ENCODE peak calls at places on chromosomes 11 and 22, in five cellular contexts. K, X, Q, V and H are unnamed samples.

GRCh38 chr11:135008412-135008811 is 596.4 kb upstream of the B3GAT1 start:
- DNase-seq in K (no peak), X (no peak), Q (no peak), V (no peak), H (no peak)

GRCh38 chr22:26905076-26905475 is 247.7 kb downstream of the MIAT start:
- DNase-seq in K (no peak), X (no peak), Q (no peak), V (no peak), H (no peak)

GRCh38 chr11:75380245-75380644 is 19.1 kb upstream of the RPS3 start:
- DNase-seq in K (no peak), X (no peak), Q (no peak), V (no peak), H (no peak)

GRCh38 chr11:74123008-74123448 is 47.8 kb downstream of the C2CD3 start:
- DNase-seq in K (no peak), X (no peak), Q (no peak), V (no peak), H (no peak)

GRCh38 chr11:96147186-96147585 is 195.8 kb downstream of the MAML2 start:
- DNase-seq in K (no peak), X (no peak), Q (no peak), V (no peak), H (no peak)

GRCh38 chr11:59766542-59766941 is 11.4 kb downstream of the STX3 start:
- DNase-seq in K (no peak), X (no peak), Q (peak; percentile 77), V (no peak), H (no peak)

GRCh38 chr11:91173701-91174100 is 950.9 kb upstream of the CHORDC1 start:
- DNase-seq in K (no peak), X (no peak), Q (no peak), V (no peak), H (no peak)

GRCh38 chr11:96037267-96037990 is 113.5 kb upstream of the MTMR2 start:
- DNase-seq in K (no peak), X (no peak), Q (no peak), V (no peak), H (no peak)

GRCh38 chr22:49937758-49938564 is 19.5 kb downstream of the CRELD2 start:
- DNase-seq in K (no peak), X (peak; percentile 34), Q (no peak), V (peak; percentile 80), H (no peak)

GRCh38 chr11:127919206-127920000 is 668.0 kb downstream of the ETS1 start:
- DNase-seq in K (no peak), X (no peak), Q (no peak), V (no peak), H (no peak)

GRCh38 chr11:68146704-68147474 is 25.7 kb upstream of the CHKA start:
- DNase-seq in K (no peak), X (peak; percentile 86), Q (peak; percentile 97), V (no peak), H (no peak)